ENCODE peak calls at places on chromosomes 11 and 22, in five cellular contexts. One of them, this sample, is unnamed.

GRCh38 chr22:23984430-23984829 is 4.5 kb downstream of the GSTT2 start:
- DNase-seq in right lobe of liver: no peak
- DNase-seq in PC-3: no peak
- DNase-seq in left ventricle myocardium inferior: no peak
- DNase-seq in HepG2: no peak
- DNase-seq in this sample: peak; percentile 54

GRCh38 chr11:102256251-102256650 is 61.0 kb upstream of the BIRC3 start:
- DNase-seq in right lobe of liver: no peak
- DNase-seq in PC-3: peak; percentile 61
- DNase-seq in left ventricle myocardium inferior: no peak
- DNase-seq in HepG2: no peak
- DNase-seq in this sample: no peak

GRCh38 chr11:101738494-101738893 is 154.7 kb upstream of the TRPC6 start:
- DNase-seq in right lobe of liver: no peak
- DNase-seq in PC-3: no peak
- DNase-seq in left ventricle myocardium inferior: no peak
- DNase-seq in HepG2: no peak
- DNase-seq in this sample: no peak

GRCh38 chr11:134611537-134611936 is 199.5 kb upstream of the B3GAT1 start:
- DNase-seq in right lobe of liver: no peak
- DNase-seq in PC-3: no peak
- DNase-seq in left ventricle myocardium inferior: no peak
- DNase-seq in HepG2: no peak
- DNase-seq in this sample: no peak

GRCh38 chr11:57647368-57647767 is 2.3 kb downstream of the YPEL4 start:
- DNase-seq in right lobe of liver: no peak
- DNase-seq in PC-3: no peak
- DNase-seq in left ventricle myocardium inferior: no peak
- DNase-seq in HepG2: no peak
- DNase-seq in this sample: no peak

GRCh38 chr11:96049426-96049825 is 125.5 kb upstream of the MTMR2 start:
- DNase-seq in right lobe of liver: no peak
- DNase-seq in PC-3: peak; percentile 32
- DNase-seq in left ventricle myocardium inferior: no peak
- DNase-seq in HepG2: no peak
- DNase-seq in this sample: no peak

GRCh38 chr11:125772834-125773505 is 5.7 kb downstream of the PATE2 start:
- DNase-seq in right lobe of liver: no peak
- DNase-seq in PC-3: no peak
- DNase-seq in left ventricle myocardium inferior: no peak
- DNase-seq in HepG2: no peak
- DNase-seq in this sample: no peak

GRCh38 chr11:14273885-14274284 is 85.1 kb downstream of the RRAS2 start:
- DNase-seq in right lobe of liver: no peak
- DNase-seq in PC-3: no peak
- DNase-seq in left ventricle myocardium inferior: no peak
- DNase-seq in HepG2: no peak
- DNase-seq in this sample: no peak

GRCh38 chr11:61560751-61561150 is 20.1 kb downstream of the SYT7 start:
- DNase-seq in right lobe of liver: no peak
- DNase-seq in PC-3: no peak
- DNase-seq in left ventricle myocardium inferior: no peak
- DNase-seq in HepG2: no peak
- DNase-seq in this sample: no peak

GRCh38 chr11:128326791-128327190 is 260.6 kb downstream of the ETS1 start:
- DNase-seq in right lobe of liver: no peak
- DNase-seq in PC-3: no peak
- DNase-seq in left ventricle myocardium inferior: no peak
- DNase-seq in HepG2: no peak
- DNase-seq in this sample: no peak

GRCh38 chr11:35525501-35526175 is at the start of gene PAMR1:
- DNase-seq in right lobe of liver: peak; percentile 54
- DNase-seq in PC-3: no peak
- DNase-seq in left ventricle myocardium inferior: peak; percentile 54
- DNase-seq in HepG2: no peak
- DNase-seq in this sample: no peak

GRCh38 chr11:60771146-60771545 is 14.0 kb upstream of the MS4A10 start:
- DNase-seq in right lobe of liver: peak; percentile 26
- DNase-seq in PC-3: no peak
- DNase-seq in left ventricle myocardium inferior: no peak
- DNase-seq in HepG2: no peak
- DNase-seq in this sample: no peak

GRCh38 chr11:66036334-66036710 is 10.0 kb upstream of the CATSPER1 start:
- DNase-seq in right lobe of liver: no peak
- DNase-seq in PC-3: no peak
- DNase-seq in left ventricle myocardium inferior: no peak
- DNase-seq in HepG2: no peak
- DNase-seq in this sample: no peak

GRCh38 chr11:35911013-35911412 is 32.8 kb upstream of the LDLRAD3 start:
- DNase-seq in right lobe of liver: no peak
- DNase-seq in PC-3: no peak
- DNase-seq in left ventricle myocardium inferior: no peak
- DNase-seq in HepG2: no peak
- DNase-seq in this sample: no peak

GRCh38 chr11:30196400-30197206 is 34.2 kb upstream of the FSHB start:
- DNase-seq in right lobe of liver: peak; percentile 60
- DNase-seq in PC-3: peak; percentile 49
- DNase-seq in left ventricle myocardium inferior: peak; percentile 44
- DNase-seq in HepG2: peak; percentile 25
- DNase-seq in this sample: peak; percentile 31

GRCh38 chr11:117179048-117179999 is 781 bp downstream of the SIDT2 start:
- DNase-seq in right lobe of liver: peak; percentile 76
- DNase-seq in PC-3: peak; percentile 25
- DNase-seq in left ventricle myocardium inferior: peak; percentile 43
- DNase-seq in HepG2: no peak
- DNase-seq in this sample: peak; percentile 61

GRCh38 chr22:22823126-22823804 is 64.4 kb upstream of the IGLL5 start:
- DNase-seq in right lobe of liver: no peak
- DNase-seq in PC-3: no peak
- DNase-seq in left ventricle myocardium inferior: no peak
- DNase-seq in HepG2: no peak
- DNase-seq in this sample: no peak

GRCh38 chr11:3370268-3370870 is 8.6 kb downstream of the ZNF195 start:
- DNase-seq in right lobe of liver: no peak
- DNase-seq in PC-3: no peak
- DNase-seq in left ventricle myocardium inferior: no peak
- DNase-seq in HepG2: no peak
- DNase-seq in this sample: no peak

GRCh38 chr11:117995472-117995871 is 9.3 kb downstream of the IL10RA start:
- DNase-seq in right lobe of liver: no peak
- DNase-seq in PC-3: no peak
- DNase-seq in left ventricle myocardium inferior: no peak
- DNase-seq in HepG2: no peak
- DNase-seq in this sample: no peak

GRCh38 chr11:126712017-126712625 is 288.4 kb downstream of the KIRREL3 start:
- DNase-seq in right lobe of liver: no peak
- DNase-seq in PC-3: no peak
- DNase-seq in left ventricle myocardium inferior: no peak
- DNase-seq in HepG2: no peak
- DNase-seq in this sample: no peak

GRCh38 chr11:58787903-58788302 is 56.2 kb upstream of the GLYAT start:
- DNase-seq in right lobe of liver: no peak
- DNase-seq in PC-3: peak; percentile 80
- DNase-seq in left ventricle myocardium inferior: no peak
- DNase-seq in HepG2: no peak
- DNase-seq in this sample: no peak

GRCh38 chr11:10605941-10606381 is 37.5 kb upstream of the LYVE1 start:
- DNase-seq in right lobe of liver: peak; percentile 75
- DNase-seq in PC-3: no peak
- DNase-seq in left ventricle myocardium inferior: peak; percentile 65
- DNase-seq in HepG2: peak; percentile 8
- DNase-seq in this sample: no peak

GRCh38 chr11:113242767-113243397 is 71.5 kb upstream of the TTC12 start:
- DNase-seq in right lobe of liver: no peak
- DNase-seq in PC-3: no peak
- DNase-seq in left ventricle myocardium inferior: no peak
- DNase-seq in HepG2: no peak
- DNase-seq in this sample: peak; percentile 5

GRCh38 chr11:55849037-55849436 is 10.5 kb downstream of the OR5D16 start:
- DNase-seq in right lobe of liver: no peak
- DNase-seq in PC-3: no peak
- DNase-seq in left ventricle myocardium inferior: no peak
- DNase-seq in HepG2: no peak
- DNase-seq in this sample: no peak

GRCh38 chr11:128409476-128409875 is 177.9 kb downstream of the ETS1 start:
- DNase-seq in right lobe of liver: no peak
- DNase-seq in PC-3: peak; percentile 96
- DNase-seq in left ventricle myocardium inferior: no peak
- DNase-seq in HepG2: no peak
- DNase-seq in this sample: no peak

GRCh38 chr22:44542561-44543222 is 44.7 kb upstream of the RTL6 start:
- DNase-seq in right lobe of liver: no peak
- DNase-seq in PC-3: no peak
- DNase-seq in left ventricle myocardium inferior: no peak
- DNase-seq in HepG2: no peak
- DNase-seq in this sample: no peak

GRCh38 chr11:47175746-47176327 is 842 bp downstream of the ARFGAP2 start:
- DNase-seq in right lobe of liver: no peak
- DNase-seq in PC-3: peak; percentile 13
- DNase-seq in left ventricle myocardium inferior: no peak
- DNase-seq in HepG2: no peak
- DNase-seq in this sample: no peak

GRCh38 chr11:3206128-3206921 is 12.3 kb downstream of the MRGPRG start:
- DNase-seq in right lobe of liver: peak; percentile 27
- DNase-seq in PC-3: no peak
- DNase-seq in left ventricle myocardium inferior: peak; percentile 5
- DNase-seq in HepG2: no peak
- DNase-seq in this sample: no peak

GRCh38 chr22:44146088-44146861 is 34.5 kb upstream of the PARVG start:
- DNase-seq in right lobe of liver: no peak
- DNase-seq in PC-3: no peak
- DNase-seq in left ventricle myocardium inferior: no peak
- DNase-seq in HepG2: no peak
- DNase-seq in this sample: no peak

GRCh38 chr11:128575174-128575955 is 12.0 kb downstream of the ETS1 start:
- DNase-seq in right lobe of liver: no peak
- DNase-seq in PC-3: no peak
- DNase-seq in left ventricle myocardium inferior: no peak
- DNase-seq in HepG2: no peak
- DNase-seq in this sample: no peak

GRCh38 chr22:36303874-36304273 is 50.9 kb downstream of the APOL1 start:
- DNase-seq in right lobe of liver: peak; percentile 75
- DNase-seq in PC-3: peak; percentile 44
- DNase-seq in left ventricle myocardium inferior: no peak
- DNase-seq in HepG2: no peak
- DNase-seq in this sample: peak; percentile 94

GRCh38 chr11:67302571-67303131 is 679 bp upstream of the SSH3 start:
- DNase-seq in right lobe of liver: peak; percentile 69
- DNase-seq in PC-3: peak; percentile 25
- DNase-seq in left ventricle myocardium inferior: no peak
- DNase-seq in HepG2: no peak
- DNase-seq in this sample: peak; percentile 60

GRCh38 chr11:12149672-12150225 is 39.4 kb downstream of the MICAL2 start:
- DNase-seq in right lobe of liver: no peak
- DNase-seq in PC-3: no peak
- DNase-seq in left ventricle myocardium inferior: no peak
- DNase-seq in HepG2: no peak
- DNase-seq in this sample: no peak

GRCh38 chr11:120182790-120183491 is 27.9 kb upstream of the OAF start:
- DNase-seq in right lobe of liver: peak; percentile 78
- DNase-seq in PC-3: peak; percentile 47
- DNase-seq in left ventricle myocardium inferior: peak; percentile 53
- DNase-seq in HepG2: peak; percentile 73
- DNase-seq in this sample: peak; percentile 92

GRCh38 chr22:43838161-43838560 is 24.2 kb downstream of the SULT4A1 start:
- DNase-seq in right lobe of liver: no peak
- DNase-seq in PC-3: no peak
- DNase-seq in left ventricle myocardium inferior: no peak
- DNase-seq in HepG2: no peak
- DNase-seq in this sample: no peak

GRCh38 chr11:115500547-115501503 is 3.4 kb downstream of the CADM1 start:
- DNase-seq in right lobe of liver: no peak
- DNase-seq in PC-3: no peak
- DNase-seq in left ventricle myocardium inferior: no peak
- DNase-seq in HepG2: peak; percentile 94
- DNase-seq in this sample: no peak

GRCh38 chr11:10233581-10233980 is 60.4 kb downstream of the SBF2 start:
- DNase-seq in right lobe of liver: no peak
- DNase-seq in PC-3: peak; percentile 57
- DNase-seq in left ventricle myocardium inferior: no peak
- DNase-seq in HepG2: no peak
- DNase-seq in this sample: peak; percentile 75

GRCh38 chr22:16922076-16922475 is 85.9 kb downstream of the GAB4 start:
- DNase-seq in right lobe of liver: no peak
- DNase-seq in PC-3: no peak
- DNase-seq in left ventricle myocardium inferior: no peak
- DNase-seq in HepG2: no peak
- DNase-seq in this sample: no peak
- H3K27ac ChIP-seq in right lobe of liver: no peak overlapping the region
- H3K27ac ChIP-seq in PC-3: no peak overlapping the region
- H3K27ac ChIP-seq in left ventricle myocardium inferior: no peak overlapping the region
- H3K27ac ChIP-seq in HepG2: no peak overlapping the region
- H3K27ac ChIP-seq in this sample: no peak overlapping the region

GRCh38 chr11:84140386-84141169 is 854.4 kb upstream of the CCDC90B start:
- DNase-seq in right lobe of liver: no peak
- DNase-seq in PC-3: no peak
- DNase-seq in left ventricle myocardium inferior: no peak
- DNase-seq in HepG2: no peak
- DNase-seq in this sample: no peak
- H3K27ac ChIP-seq in right lobe of liver: no peak overlapping the region
- H3K27ac ChIP-seq in PC-3: no peak overlapping the region
- H3K27ac ChIP-seq in left ventricle myocardium inferior: no peak overlapping the region
- H3K27ac ChIP-seq in HepG2: no peak overlapping the region
- H3K27ac ChIP-seq in this sample: no peak overlapping the region

GRCh38 chr11:76781861-76782500 is 1.2 kb upstream of the TSKU start:
- DNase-seq in right lobe of liver: peak; percentile 52
- DNase-seq in PC-3: no peak
- DNase-seq in left ventricle myocardium inferior: no peak
- DNase-seq in HepG2: peak; percentile 25
- DNase-seq in this sample: peak; percentile 37

GRCh38 chr11:76781046-76781801 is 1.9 kb upstream of the TSKU start:
- DNase-seq in right lobe of liver: peak; percentile 76
- DNase-seq in PC-3: no peak
- DNase-seq in left ventricle myocardium inferior: no peak
- DNase-seq in HepG2: peak; percentile 89
- DNase-seq in this sample: peak; percentile 86

GRCh38 chr11:76783294-76783900 is at the start of gene TSKU:
- DNase-seq in right lobe of liver: no peak
- DNase-seq in PC-3: peak; percentile 27
- DNase-seq in left ventricle myocardium inferior: no peak
- DNase-seq in HepG2: no peak
- DNase-seq in this sample: no peak

GRCh38 chr11:76783901-76784813 is 1.0 kb downstream of the TSKU start:
- DNase-seq in right lobe of liver: peak; percentile 70
- DNase-seq in PC-3: peak; percentile 80
- DNase-seq in left ventricle myocardium inferior: peak; percentile 68
- DNase-seq in HepG2: peak; percentile 79
- DNase-seq in this sample: peak; percentile 70

GRCh38 chr11:76782526-76783293 is 446 bp upstream of the TSKU start:
- DNase-seq in right lobe of liver: peak; percentile 96
- DNase-seq in PC-3: peak; percentile 89
- DNase-seq in left ventricle myocardium inferior: peak; percentile 91
- DNase-seq in HepG2: peak; percentile 82
- DNase-seq in this sample: peak; percentile 90
- H3K27ac ChIP-seq in right lobe of liver: peak overlapping the region; percentile 93
- H3K27ac ChIP-seq in PC-3: peak overlapping the region; percentile 0
- H3K27ac ChIP-seq in left ventricle myocardium inferior: peak overlapping the region; percentile 94
- H3K27ac ChIP-seq in HepG2: peak overlapping the region; percentile 93
- H3K27ac ChIP-seq in this sample: peak overlapping the region; percentile 99

GRCh38 chr11:79449040-79449439 is 8.2 kb upstream of the TENM4 start:
- DNase-seq in right lobe of liver: no peak
- DNase-seq in PC-3: no peak
- DNase-seq in left ventricle myocardium inferior: no peak
- DNase-seq in HepG2: no peak
- DNase-seq in this sample: no peak
- H3K27ac ChIP-seq in right lobe of liver: no peak overlapping the region
- H3K27ac ChIP-seq in PC-3: no peak overlapping the region
- H3K27ac ChIP-seq in left ventricle myocardium inferior: no peak overlapping the region
- H3K27ac ChIP-seq in HepG2: no peak overlapping the region
- H3K27ac ChIP-seq in this sample: no peak overlapping the region